ENCODE peak calls at places on chromosomes 4 and X, in ten cellular contexts. D, G, Q, A, M, B, C, R, H and U are unnamed samples.
A peak's percentile ranks its signal among the peaks of the same experiment; 100 is the strongest.

GRCh38 chr4:184534511-184535391 is 60.4 kb upstream of the IRF2 start:
- DNase-seq in D (no peak), G (no peak), Q (no peak), A (no peak), M (no peak), B (no peak), C (no peak), R (no peak), H (peak; percentile 85), U (no peak)

GRCh38 chr4:168480991-168481588 is 798 bp upstream of the DDX60L start:
- DNase-seq in D (no peak), G (peak; percentile 10), Q (no peak), A (peak; percentile 54), M (peak; percentile 65), B (no peak), C (no peak), R (no peak), H (peak; percentile 75), U (peak; percentile 79)

GRCh38 chr4:147388016-147388415 is 92.9 kb upstream of the EDNRA start:
- DNase-seq in D (no peak), G (no peak), Q (no peak), A (no peak), M (no peak), B (no peak), C (no peak), R (no peak), H (no peak), U (no peak)

GRCh38 chrX:45621356-45622041 is 420.8 kb upstream of the DIPK2B start:
- DNase-seq in D (no peak), G (no peak), Q (no peak), A (no peak), M (no peak), B (no peak), C (no peak), R (no peak), H (peak; percentile 38), U (no peak)

GRCh38 chrX:115260330-115260729 is 26.4 kb upstream of the LRCH2 start:
- DNase-seq in D (no peak), G (no peak), Q (no peak), A (no peak), M (no peak), B (no peak), C (no peak), R (no peak), H (peak; percentile 5), U (no peak)

GRCh38 chrX:153900806-153901752 is 3.4 kb upstream of the AVPR2 start:
- DNase-seq in D (peak; percentile 60), G (peak; percentile 69), Q (peak; percentile 58), A (peak; percentile 68), M (peak; percentile 86), B (no peak), C (peak; percentile 87), R (peak; percentile 52), H (peak; percentile 91), U (no peak)

GRCh38 chr4:189974056-189974455 is 33.4 kb downstream of the FRG1 start:
- DNase-seq in D (no peak), G (peak; percentile 50), Q (no peak), A (peak; percentile 6), M (no peak), B (no peak), C (no peak), R (no peak), H (peak; percentile 2), U (no peak)

GRCh38 chr4:185068837-185069236 is 50.5 kb downstream of the HELT start:
- DNase-seq in D (peak; percentile 74), G (no peak), Q (no peak), A (no peak), M (no peak), B (no peak), C (no peak), R (no peak), H (peak; percentile 6), U (no peak)

GRCh38 chr4:127844605-127845116 is 36.0 kb upstream of the PLK4 start:
- DNase-seq in D (no peak), G (no peak), Q (no peak), A (no peak), M (no peak), B (no peak), C (no peak), R (no peak), H (peak; percentile 30), U (no peak)

GRCh38 chr4:42627887-42628646 is 28.8 kb downstream of the ATP8A1 start:
- DNase-seq in D (no peak), G (no peak), Q (peak; percentile 57), A (no peak), M (peak; percentile 67), B (peak; percentile 51), C (peak; percentile 90), R (peak; percentile 49), H (peak; percentile 17), U (no peak)

GRCh38 chr4:114547340-114548134 is 51.1 kb upstream of the UGT8 start:
- DNase-seq in D (no peak), G (no peak), Q (no peak), A (no peak), M (no peak), B (no peak), C (no peak), R (no peak), H (no peak), U (no peak)

GRCh38 chrX:30973784-30974427 is 84.9 kb upstream of the TAB3 start:
- DNase-seq in D (peak; percentile 57), G (no peak), Q (no peak), A (no peak), M (no peak), B (no peak), C (no peak), R (no peak), H (no peak), U (no peak)

GRCh38 chrX:39814391-39814790 is 283.4 kb downstream of the BCOR start:
- DNase-seq in D (no peak), G (no peak), Q (no peak), A (no peak), M (no peak), B (no peak), C (peak; percentile 18), R (no peak), H (peak; percentile 40), U (no peak)

GRCh38 chrX:101417981-101418841 is 10.2 kb downstream of the HNRNPH2 start:
- DNase-seq in D (peak; percentile 88), G (peak; percentile 74), Q (peak; percentile 62), A (no peak), M (peak; percentile 79), B (peak; percentile 53), C (peak; percentile 92), R (peak; percentile 53), H (peak; percentile 48), U (no peak)

GRCh38 chrX:17411189-17411588 is 36.2 kb downstream of the NHS start:
- DNase-seq in D (no peak), G (no peak), Q (no peak), A (no peak), M (no peak), B (no peak), C (no peak), R (no peak), H (no peak), U (no peak)

GRCh38 chrX:153800177-153800722 is 5.8 kb downstream of the SSR4 start:
- DNase-seq in D (no peak), G (no peak), Q (no peak), A (no peak), M (no peak), B (no peak), C (no peak), R (no peak), H (no peak), U (no peak)

GRCh38 chr4:88859191-88859812 is 161.7 kb upstream of the NAP1L5 start:
- DNase-seq in D (no peak), G (no peak), Q (no peak), A (no peak), M (no peak), B (no peak), C (no peak), R (no peak), H (no peak), U (no peak)

GRCh38 chr4:108636246-108636645 is 14.2 kb upstream of the OSTC start:
- DNase-seq in D (no peak), G (no peak), Q (no peak), A (no peak), M (no peak), B (no peak), C (no peak), R (no peak), H (no peak), U (no peak)

GRCh38 chr4:2788532-2789103 is 4.3 kb upstream of the SH3BP2 start:
- DNase-seq in D (peak; percentile 41), G (peak; percentile 89), Q (no peak), A (no peak), M (peak; percentile 73), B (no peak), C (peak; percentile 79), R (peak; percentile 31), H (peak; percentile 30), U (no peak)
- H3K4me3 ChIP-seq in D (no peak overlapping the region), G (no peak overlapping the region), Q (no peak overlapping the region), A (no peak overlapping the region), M (no peak overlapping the region), B (no peak overlapping the region), C (no peak overlapping the region), R (no peak overlapping the region), H (no peak overlapping the region), U (no peak overlapping the region)

DNA sequence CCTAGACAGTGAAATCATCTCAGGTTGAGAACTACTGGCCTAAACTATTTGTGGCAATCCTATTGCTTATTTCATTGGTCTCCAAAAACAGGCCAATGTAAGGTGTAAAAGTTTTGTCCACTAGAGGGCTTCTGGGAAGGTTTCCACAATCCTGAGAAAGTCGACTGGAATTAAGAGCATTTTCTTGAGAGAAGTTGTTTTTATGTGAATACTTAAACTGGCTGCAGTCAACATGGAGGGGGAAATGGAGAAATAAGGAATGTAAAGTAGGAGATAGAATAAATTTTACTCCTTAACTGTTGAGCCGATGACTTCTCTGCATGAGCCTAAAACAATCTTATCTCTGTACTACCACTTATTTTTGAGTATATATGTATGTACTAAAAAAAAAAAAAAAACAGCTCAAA is 11.0 kb upstream of the EIF4E start:
- DNase-seq in D (peak; percentile 55), G (peak; percentile 42), Q (no peak), A (peak; percentile 44), M (no peak), B (no peak), C (no peak), R (no peak), H (peak; percentile 85), U (no peak)
- TF ChIP-seq CTCF in D (peak; percentile 86), G (peak; percentile 87), Q (peak; percentile 68), A (peak; percentile 62), M (peak; percentile 57), B (peak; percentile 67), C (peak; percentile 49), R (peak; percentile 62), H (peak; percentile 82), U (peak; percentile 69)

DNA sequence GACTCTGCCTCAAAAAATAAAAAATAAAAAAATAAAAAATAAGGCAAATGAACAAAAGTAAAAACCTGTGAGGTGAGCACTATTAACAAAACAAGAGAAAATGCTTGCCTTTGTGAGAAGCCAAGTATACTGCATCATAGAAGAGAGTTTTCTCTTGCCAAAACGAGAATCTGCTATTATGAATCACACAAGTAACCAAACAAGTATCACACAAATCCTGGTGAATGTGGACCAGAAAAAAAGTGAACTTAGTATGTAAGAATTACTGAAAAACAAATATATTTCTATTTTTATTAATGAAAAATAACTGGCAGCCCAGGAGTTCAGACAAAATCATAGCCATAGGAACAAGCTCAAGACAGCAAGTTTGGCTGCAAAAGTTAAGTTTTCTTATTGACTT is 193.5 kb downstream of the PDGFC start:
- DNase-seq in D (no peak), G (no peak), Q (no peak), A (no peak), M (no peak), B (no peak), C (no peak), R (no peak), H (no peak), U (no peak)
- H3K4me1 ChIP-seq in D (no peaks in the 10 kb centered on the region), G (peaks cover 58% of the 10 kb centered on the region), Q (peaks cover 19% of the 10 kb centered on the region), A (peaks cover 45% of the 10 kb centered on the region), M (no peaks in the 10 kb centered on the region), B (no peaks in the 10 kb centered on the region), C (no peaks in the 10 kb centered on the region), R (peaks cover 15% of the 10 kb centered on the region), H (no peaks in the 10 kb centered on the region), U (no peaks in the 10 kb centered on the region)

GRCh38 chrX:41688835-41689234 is at the start of gene GPR34:
- DNase-seq in D (no peak), G (no peak), Q (no peak), A (no peak), M (no peak), B (no peak), C (peak; percentile 70), R (peak; percentile 24), H (no peak), U (no peak)
- H3K4me3 ChIP-seq in D (no peak within 1 kb of the TSS), G (no peak within 1 kb of the TSS), Q (no peak within 1 kb of the TSS), A (no peak within 1 kb of the TSS), M (no peak within 1 kb of the TSS), B (peak within 1 kb of the TSS; percentile 22), C (no peak within 1 kb of the TSS), R (no peak within 1 kb of the TSS), H (no peak within 1 kb of the TSS), U (no peak within 1 kb of the TSS)